ENCODE peak calls at places on chromosome 10, in four cellular contexts. T, H, C and V are unnamed samples.

GRCh38 chr10:70053212-70053895 is 708 bp downstream of the MACROH2A2 start:
- DNase-seq in T (no peak), H (peak; percentile 80), C (no peak), V (peak; percentile 83)

GRCh38 chr10:86583983-86584382 is 62.4 kb upstream of the WAPL start:
- DNase-seq in T (no peak), H (no peak), C (peak; percentile 24), V (peak; percentile 61)

GRCh38 chr10:110504111-110504735 is 6.5 kb downstream of the DUSP5 start:
- DNase-seq in T (no peak), H (no peak), C (no peak), V (no peak)

GRCh38 chr10:98224509-98224908 is 43.5 kb downstream of the LOXL4 start:
- DNase-seq in H (no peak), C (no peak), T (no peak), V (no peak)

GRCh38 chr10:26780793-26781601 is 79.8 kb downstream of the ABI1 start:
- DNase-seq in T (peak; percentile 90), C (no peak), H (no peak), V (no peak)

GRCh38 chr10:97686301-97686961 is 610 bp downstream of the AVPI1 start:
- DNase-seq in T (no peak), H (no peak), C (no peak), V (no peak)

GRCh38 chr10:35225204-35225603 is 98.6 kb downstream of the CREM start:
- DNase-seq in C (no peak), H (no peak), T (no peak), V (peak; percentile 30)

GRCh38 chr10:110162749-110163148 is 44.7 kb upstream of the MXI1 start:
- DNase-seq in T (no peak), C (no peak), H (no peak), V (no peak)

GRCh38 chr10:115948415-115948814 is 324.6 kb downstream of the GFRA1 start:
- DNase-seq in T (no peak), H (no peak), C (no peak), V (no peak)

GRCh38 chr10:14586901-14587300 is 187.8 kb downstream of the FAM107B start:
- DNase-seq in H (no peak), T (no peak), C (no peak), V (no peak)

GRCh38 chr10:116026315-116026714 is 246.7 kb downstream of the GFRA1 start:
- DNase-seq in T (no peak), H (peak; percentile 37), C (peak; percentile 3), V (no peak)

GRCh38 chr10:112435013-112435619 is 11.6 kb downstream of the ZDHHC6 start:
- DNase-seq in T (peak; percentile 55), H (no peak), C (peak; percentile 52), V (no peak)

GRCh38 chr10:132355297-132355696 is 23.3 kb downstream of the LRRC27 start:
- DNase-seq in C (no peak), H (no peak), T (no peak), V (no peak)

GRCh38 chr10:58846856-58847255 is 329.6 kb upstream of the PHYHIPL start:
- DNase-seq in H (no peak), T (no peak), C (no peak), V (no peak)

GRCh38 chr10:30810416-30810815 is 180.9 kb upstream of the LYZL2 start:
- DNase-seq in T (no peak), C (no peak), H (no peak), V (no peak)

GRCh38 chr10:121339136-121339535 is 259.1 kb downstream of the FGFR2 start:
- DNase-seq in T (no peak), H (no peak), C (no peak), V (no peak)

GRCh38 chr10:614772-615582 is 74.5 kb downstream of the DIP2C start:
- DNase-seq in T (no peak), H (peak; percentile 56), C (no peak), V (no peak)

GRCh38 chr10:95742529-95742884 is 13.5 kb upstream of the ENTPD1 start:
- DNase-seq in C (peak; percentile 87), T (no peak), H (no peak), V (no peak)

GRCh38 chr10:27285093-27285492 is 44.5 kb upstream of the ACBD5 start:
- DNase-seq in T (peak; percentile 8), C (peak; percentile 6), H (no peak), V (no peak)

GRCh38 chr10:97019213-97019844 is 166.4 kb downstream of the SLIT1 start:
- DNase-seq in H (no peak), C (no peak), T (no peak), V (no peak)

GRCh38 chr10:62614389-62615157 is 189.9 kb upstream of the ADO start:
- DNase-seq in H (no peak), T (no peak), C (no peak), V (no peak)

GRCh38 chr10:25849971-25850370 is 84.1 kb upstream of the MYO3A start:
- DNase-seq in T (no peak), C (no peak), H (no peak), V (no peak)

GRCh38 chr10:59851864-59852263 is 54.5 kb downstream of the CCDC6 start:
- DNase-seq in H (no peak), T (no peak), C (no peak), V (no peak)

GRCh38 chr10:47317251-47317650 is 5.0 kb upstream of the GDF2 start:
- DNase-seq in H (no peak), T (no peak), C (no peak), V (no peak)

GRCh38 chr10:88827718-88828117 is 23.9 kb downstream of the ANKRD22 start:
- DNase-seq in T (no peak), H (no peak), C (no peak), V (no peak)

GRCh38 chr10:18689498-18689897 is 30.3 kb downstream of the ARL5B start:
- DNase-seq in H (peak; percentile 43), T (no peak), C (peak; percentile 24), V (no peak)

GRCh38 chr10:6589287-6590094 is 9.4 kb upstream of the PRKCQ start:
- DNase-seq in H (no peak), T (no peak), C (no peak), V (no peak)

GRCh38 chr10:36489928-36490279 is 635.5 kb upstream of the ANKRD30A start:
- DNase-seq in C (no peak), T (no peak), H (no peak), V (no peak)

GRCh38 chr10:10326119-10326518 is 691.6 kb upstream of the CELF2 start:
- DNase-seq in T (no peak), H (no peak), C (no peak), V (no peak)

GRCh38 chr10:114703377-114704125 is 45.5 kb upstream of the ABLIM1 start:
- DNase-seq in T (no peak), C (peak; percentile 13), H (peak; percentile 64), V (no peak)

GRCh38 chr10:20089884-20090283 is 273.7 kb downstream of the PLXDC2 start:
- DNase-seq in T (no peak), H (no peak), C (no peak), V (no peak)

GRCh38 chr10:123109466-123109865 is 26.3 kb upstream of the HMX3 start:
- DNase-seq in H (no peak), C (no peak), T (no peak), V (no peak)

GRCh38 chr10:35884657-35885071 is 242.6 kb upstream of the FZD8 start:
- DNase-seq in H (no peak), T (no peak), C (no peak), V (no peak)

GRCh38 chr10:117903854-117904253 is 142.9 kb downstream of the RAB11FIP2 start:
- DNase-seq in H (peak; percentile 29), T (no peak), C (no peak), V (no peak)

GRCh38 chr10:132626761-132627735 is 89.5 kb downstream of the INPP5A start:
- DNase-seq in H (no peak), C (no peak), T (no peak), V (no peak)

GRCh38 chr10:62025901-62026879 is 124.7 kb downstream of the ARID5B start:
- DNase-seq in T (no peak), H (no peak), C (no peak), V (no peak)

GRCh38 chr10:63901916-63902315 is 380.7 kb downstream of the REEP3 start:
- DNase-seq in T (no peak), C (no peak), H (no peak), V (no peak)

GRCh38 chr10:76082956-76083355 is 651.5 kb downstream of the LRMDA start:
- DNase-seq in C (no peak), T (peak; percentile 74), H (no peak), V (peak; percentile 85)

GRCh38 chr10:75466886-75467285 is 35.5 kb downstream of the LRMDA start:
- DNase-seq in H (no peak), T (no peak), C (no peak), V (no peak)

DNA sequence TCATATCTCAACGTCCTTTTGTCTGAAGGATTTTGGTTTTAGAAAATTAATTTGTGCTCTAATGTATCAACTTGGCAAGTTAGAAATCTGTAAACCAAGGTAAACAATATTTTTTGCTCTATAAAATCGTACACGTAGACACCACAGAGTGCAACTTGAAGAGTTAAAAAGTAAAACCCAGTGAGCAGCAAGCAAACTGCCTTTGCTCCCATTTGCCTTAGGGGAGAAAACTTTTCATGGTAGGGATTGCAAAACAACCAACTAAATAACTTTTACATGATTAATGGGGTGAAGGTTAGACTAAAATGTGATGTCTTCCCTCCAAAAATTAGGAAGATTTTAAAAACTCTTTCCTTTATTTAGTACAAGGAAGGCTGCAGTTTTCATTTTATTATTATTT is 224.2 kb upstream of the LYZL1 start:
- DNase-seq in H (no peak), C (no peak), T (no peak), V (no peak)
- TF ChIP-seq SIN3A in H (no peak), C (no peak), T (no peak), V (no peak)

DNA sequence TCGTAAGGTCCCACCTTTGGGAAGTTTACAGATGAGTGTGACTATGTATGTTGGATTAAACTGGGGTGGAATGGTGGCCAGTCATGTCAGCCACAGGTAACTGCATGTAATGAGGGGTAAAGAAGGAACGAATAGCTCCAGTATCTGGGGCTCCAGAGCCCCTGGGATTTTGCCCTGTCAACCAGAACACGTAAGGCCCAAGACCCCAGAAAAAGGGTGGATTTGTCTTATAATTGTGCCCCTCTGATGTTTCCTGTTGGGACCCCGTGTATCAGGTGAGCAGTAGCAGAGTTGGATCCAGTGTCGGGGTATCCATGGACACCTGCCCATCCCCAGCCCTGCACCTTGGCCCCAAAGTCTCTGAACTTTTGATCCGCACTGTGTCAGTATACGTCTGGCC is 76.9 kb downstream of the ADARB2 start:
- DNase-seq in H (no peak), T (no peak), C (no peak), V (no peak)
- TF ChIP-seq SIN3A in H (no peak), T (no peak), C (no peak), V (no peak)

GRCh38 chr10:43202657-43203490 is 64.0 kb downstream of the RASGEF1A start:
- DNase-seq in T (no peak), C (no peak), H (peak; percentile 29), V (peak; percentile 93)
- TF ChIP-seq SIN3A in T (no peak), C (no peak), H (no peak), V (no peak)

DNA sequence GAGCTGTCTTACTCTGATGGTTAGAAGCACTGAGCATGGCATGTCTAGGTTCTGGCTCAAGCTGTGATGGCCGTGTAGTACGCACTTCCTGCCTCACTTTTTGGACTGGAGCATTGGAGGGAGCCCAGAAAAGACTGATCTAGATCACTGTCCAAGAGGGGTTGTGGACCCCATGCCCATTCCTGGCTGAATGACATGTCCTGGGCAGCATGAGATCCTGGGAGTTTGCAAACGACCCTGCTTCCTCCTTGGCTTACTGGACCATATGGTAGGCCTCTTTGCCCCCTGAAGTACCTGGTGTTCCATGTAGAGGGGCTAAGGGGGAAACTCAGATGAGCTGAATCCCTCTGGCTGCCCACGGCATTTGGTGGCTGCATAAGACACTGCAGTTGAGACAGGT is 36.7 kb downstream of the ARHGAP22 start:
- DNase-seq in H (no peak), T (no peak), C (no peak), V (no peak)
- TF ChIP-seq SIN3A in H (no peak), T (no peak), C (no peak), V (no peak)